ENCODE peak calls at places on chromosomes 13 and 19, in nine cellular contexts. G is Caco-2; W is mammary epithelial cell; L is CD8-positive, alpha-beta memory T cell; P is small intestine; Y is stomach; O is AG04450; V is WERI-Rb-1; F is tibial nerve. N is an unnamed sample.

GRCh38 chr19:41739361-41739760 is 16.0 kb upstream of the CEACAM6 start:
- DNase-seq in O (no peak), Y (no peak), G (no peak), V (no peak), W (no peak), L (no peak), P (no peak), F (no peak), N (no peak)

GRCh38 chr19:6519289-6519688 is 11.5 kb upstream of the TNFSF9 start:
- DNase-seq in W (peak; percentile 77), O (no peak), Y (no peak), V (no peak), L (no peak), G (no peak), P (peak; percentile 31), F (no peak), N (no peak)

GRCh38 chr13:66513728-66514127 is 716.4 kb downstream of the PCDH9 start:
- DNase-seq in W (no peak), O (no peak), Y (no peak), P (no peak), F (no peak), G (no peak), L (no peak), V (no peak), N (no peak)

GRCh38 chr19:19571387-19571786 is 33.3 kb downstream of the CILP2 start:
- DNase-seq in W (no peak), F (no peak), P (no peak), L (no peak), V (no peak), Y (no peak), G (no peak), O (no peak), N (no peak)

GRCh38 chr19:50659318-50660082 is 10.3 kb downstream of the C19orf81 start:
- DNase-seq in L (no peak), O (no peak), F (no peak), P (no peak), Y (no peak), G (no peak), V (no peak), W (no peak), N (no peak)

GRCh38 chr19:38989066-38989605 is 13.6 kb upstream of the FBXO17 start:
- DNase-seq in W (no peak), P (no peak), F (no peak), G (no peak), V (peak; percentile 42), O (no peak), Y (no peak), L (no peak), N (peak; percentile 39)

GRCh38 chr13:79307866-79308298 is 98.2 kb downstream of the RBM26 start:
- DNase-seq in P (no peak), L (no peak), O (peak; percentile 11), Y (no peak), G (no peak), V (no peak), W (peak; percentile 51), F (no peak), N (peak; percentile 39)

GRCh38 chr19:46660008-46660517 is 919 bp downstream of the DACT3 start:
- DNase-seq in L (no peak), O (no peak), P (no peak), V (peak; percentile 75), F (no peak), G (peak; percentile 41), Y (no peak), W (no peak), N (peak; percentile 13)

GRCh38 chr19:4456843-4457653 is 546 bp downstream of the UBXN6 start:
- DNase-seq in W (peak; percentile 25), V (peak; percentile 79), P (peak; percentile 6), O (no peak), G (peak; percentile 61), Y (peak; percentile 41), L (no peak), F (peak; percentile 28), N (no peak)

GRCh38 chr19:15526408-15526807 is 18.1 kb downstream of the CYP4F22 start:
- DNase-seq in L (no peak), P (no peak), V (no peak), O (no peak), W (no peak), G (no peak), F (no peak), Y (no peak), N (no peak)

GRCh38 chr13:47826481-47826880 is 174.6 kb downstream of the SUCLA2 start:
- DNase-seq in O (no peak), W (no peak), F (no peak), L (no peak), Y (no peak), V (no peak), P (no peak), G (no peak), N (no peak)

GRCh38 chr19:52343548-52343947 is 7.5 kb downstream of the ZNF610 start:
- DNase-seq in V (peak; percentile 89), P (peak; percentile 26), Y (peak; percentile 36), L (peak; percentile 38), W (no peak), G (peak; percentile 40), O (no peak), F (peak; percentile 21), N (no peak)

GRCh38 chr13:76222511-76222910 is 586.4 kb downstream of the LMO7 start:
- DNase-seq in G (no peak), O (no peak), L (no peak), W (no peak), Y (no peak), V (no peak), F (no peak), P (no peak), N (peak; percentile 11)

GRCh38 chr19:27793128-27793643 is 1419.8 kb downstream of the UQCRFS1 start:
- DNase-seq in G (peak; percentile 89), Y (peak; percentile 71), W (peak; percentile 90), P (peak; percentile 88), O (peak; percentile 27), V (peak; percentile 89), F (peak; percentile 63), L (peak; percentile 61), N (peak; percentile 95)

GRCh38 chr13:74554581-74555290 is 420.5 kb upstream of the KLF12 start:
- DNase-seq in Y (no peak), L (no peak), G (no peak), F (no peak), O (no peak), P (no peak), W (no peak), V (no peak), N (no peak)

GRCh38 chr19:23946569-23946968 is 31.9 kb downstream of the ZNF726 start:
- DNase-seq in W (no peak), G (no peak), F (no peak), Y (no peak), P (no peak), O (no peak), V (no peak), L (no peak), N (no peak)

GRCh38 chr19:23943411-23943810 is 28.7 kb downstream of the ZNF726 start:
- DNase-seq in G (no peak), W (no peak), Y (no peak), P (no peak), O (no peak), L (no peak), V (no peak), F (no peak), N (no peak)
- H3K9me3 ChIP-seq in G (peaks cover 5% of the 10 kb centered on the region), W (peaks cover 12% of the 10 kb centered on the region), Y (peaks cover 62% of the 10 kb centered on the region), P (no peaks in the 10 kb centered on the region), O (peaks cover 4% of the 10 kb centered on the region), L (no peaks in the 10 kb centered on the region), V (no peaks in the 10 kb centered on the region), F (no peaks in the 10 kb centered on the region), N (no peaks in the 10 kb centered on the region)

DNA sequence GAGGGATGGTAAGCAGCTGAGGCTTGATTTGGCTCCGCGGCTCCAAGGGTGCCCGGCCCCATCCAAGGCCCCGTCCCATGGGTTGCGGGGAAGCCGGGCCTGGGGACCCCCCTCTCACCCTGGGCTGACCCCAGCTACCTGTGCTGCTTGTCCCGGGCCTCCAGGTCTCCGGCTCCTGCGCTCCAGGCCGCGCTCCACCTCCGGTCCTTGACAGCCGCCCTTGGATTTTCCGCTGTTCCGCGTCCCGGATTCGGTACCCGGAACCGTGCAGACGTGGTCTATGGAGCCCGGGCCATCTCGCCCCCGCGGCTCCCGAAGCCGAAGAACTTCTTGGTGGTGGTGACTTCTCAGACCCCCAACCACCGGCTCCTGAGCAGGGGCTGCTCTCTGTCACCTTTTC is 48.3 kb upstream of the C1QTNF9B start:
- DNase-seq in P (no peak), W (no peak), L (no peak), F (no peak), V (no peak), Y (no peak), O (no peak), G (no peak), N (no peak)
- H3K9me3 ChIP-seq in P (no peaks in the 10 kb centered on the region), W (no peaks in the 10 kb centered on the region), L (no peaks in the 10 kb centered on the region), F (no peaks in the 10 kb centered on the region), V (peaks cover 4% of the 10 kb centered on the region), Y (no peaks in the 10 kb centered on the region), O (peaks cover 4% of the 10 kb centered on the region), G (peaks cover 7% of the 10 kb centered on the region), N (no peaks in the 10 kb centered on the region)

GRCh38 chr13:72004236-72004635 is 137.2 kb upstream of the DACH1 start:
- DNase-seq in V (no peak), F (no peak), W (no peak), G (no peak), L (no peak), O (no peak), P (no peak), Y (no peak), N (no peak)

DNA sequence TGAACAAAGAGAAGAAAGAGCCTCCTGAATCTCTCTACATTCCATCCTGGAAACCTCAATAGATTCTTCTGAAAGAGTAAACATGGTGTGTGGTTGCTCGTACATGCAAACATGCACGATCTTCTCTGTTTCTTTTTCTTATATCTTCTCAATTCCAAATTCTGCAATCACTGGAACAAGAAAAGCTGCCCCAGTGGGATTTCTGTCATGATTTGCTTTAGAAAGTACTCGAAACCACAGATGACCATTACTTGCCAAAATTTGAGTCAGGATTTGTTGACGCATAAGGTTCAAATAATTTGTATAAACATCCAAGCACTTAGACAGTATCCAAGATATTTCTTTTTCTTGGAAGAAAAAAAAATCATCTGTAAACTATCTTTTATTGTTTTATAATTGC is 138.0 kb upstream of the DACH1 start:
- DNase-seq in L (no peak), Y (no peak), W (no peak), V (no peak), P (no peak), G (no peak), O (no peak), F (peak; percentile 41), N (no peak)
- H3K9me3 ChIP-seq in L (no peaks in the 10 kb centered on the region), Y (peaks cover 4% of the 10 kb centered on the region), W (no peaks in the 10 kb centered on the region), V (no peaks in the 10 kb centered on the region), P (no peaks in the 10 kb centered on the region), G (no peaks in the 10 kb centered on the region), O (no peaks in the 10 kb centered on the region), F (no peaks in the 10 kb centered on the region), N (no peaks in the 10 kb centered on the region)

GRCh38 chr13:99973786-99974185 is 2.2 kb upstream of the ZIC5 start:
- DNase-seq in O (no peak), F (no peak), W (no peak), L (no peak), V (no peak), G (no peak), Y (no peak), P (no peak), N (no peak)
- H3K9me3 ChIP-seq in O (peaks cover 27% of the 10 kb centered on the region), F (no peaks in the 10 kb centered on the region), W (peaks cover 11% of the 10 kb centered on the region), L (peaks cover 16% of the 10 kb centered on the region), V (no peaks in the 10 kb centered on the region), G (no peaks in the 10 kb centered on the region), Y (peaks cover 4% of the 10 kb centered on the region), P (no peaks in the 10 kb centered on the region), N (no peaks in the 10 kb centered on the region)

DNA sequence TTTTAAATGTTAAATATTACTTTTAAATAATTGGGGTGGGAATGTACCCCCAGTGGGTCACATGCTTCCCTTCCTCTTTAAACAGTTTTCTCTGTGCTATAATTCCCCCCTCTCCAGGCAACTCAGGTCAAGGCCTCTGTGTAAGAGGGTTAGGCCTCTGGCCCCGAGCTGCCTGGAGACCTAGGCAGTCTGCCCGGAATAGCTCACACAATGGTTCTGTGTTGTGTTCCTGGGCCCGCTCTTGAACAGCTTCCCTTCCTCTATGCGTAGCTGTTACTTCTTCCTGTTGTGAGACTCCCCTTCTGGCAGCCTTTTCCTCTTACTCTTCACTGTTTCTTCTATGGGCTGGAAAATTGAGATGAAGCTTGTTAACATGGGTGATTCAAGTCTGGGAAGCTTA is 14.8 kb upstream of the ZNF492 start:
- DNase-seq in F (no peak), O (no peak), P (no peak), V (no peak), G (no peak), Y (no peak), L (no peak), W (no peak), N (no peak)
- H3K9me3 ChIP-seq in F (no peaks in the 10 kb centered on the region), O (peaks cover 60% of the 10 kb centered on the region), P (peaks cover 9% of the 10 kb centered on the region), V (peaks cover 22% of the 10 kb centered on the region), G (no peaks in the 10 kb centered on the region), Y (peaks cover 78% of the 10 kb centered on the region), L (no peaks in the 10 kb centered on the region), W (peaks cover 36% of the 10 kb centered on the region), N (no peaks in the 10 kb centered on the region)

N was measured in MG63.